ENCODE peak calls at places on chromosomes 11 and 22, in eight cellular contexts. One of them, this sample, is unnamed.

GRCh38 chr22:29580200-29580810 is 608 bp downstream of the NIPSNAP1 start:
- DNase-seq in Peyer's patch: no peak
- DNase-seq in T1000: no peak
- DNase-seq in B cell: no peak
- DNase-seq in stimulated activated CD8-positive, alpha-beta memory T cell treated with anti-CD3 and anti-CD28 coated beads, Interleukin-2, amount 100 ng/mL, for 48 hours: no peak
- DNase-seq in omental fat pad: no peak
- DNase-seq in activated CD8-positive, alpha-beta memory T cell treated with anti-CD3 and anti-CD28 coated beads for 1 hour: no peak
- DNase-seq in mucosa of gallbladder: no peak
- DNase-seq in this sample: peak; percentile 32

GRCh38 chr11:9726313-9727022 is 62.6 kb downstream of the SWAP70 start:
- DNase-seq in Peyer's patch: no peak
- DNase-seq in T1000: no peak
- DNase-seq in stimulated activated CD8-positive, alpha-beta memory T cell treated with anti-CD3 and anti-CD28 coated beads, Interleukin-2, amount 100 ng/mL, for 48 hours: no peak
- DNase-seq in omental fat pad: no peak
- DNase-seq in mucosa of gallbladder: no peak
- DNase-seq in B cell: no peak
- DNase-seq in activated CD8-positive, alpha-beta memory T cell treated with anti-CD3 and anti-CD28 coated beads for 1 hour: no peak
- DNase-seq in this sample: peak; percentile 48

GRCh38 chr11:67054851-67055523 is 1.7 kb upstream of the RHOD start:
- DNase-seq in stimulated activated CD8-positive, alpha-beta memory T cell treated with anti-CD3 and anti-CD28 coated beads, Interleukin-2, amount 100 ng/mL, for 48 hours: no peak
- DNase-seq in T1000: peak; percentile 40
- DNase-seq in activated CD8-positive, alpha-beta memory T cell treated with anti-CD3 and anti-CD28 coated beads for 1 hour: no peak
- DNase-seq in B cell: no peak
- DNase-seq in mucosa of gallbladder: peak; percentile 91
- DNase-seq in Peyer's patch: no peak
- DNase-seq in omental fat pad: no peak
- DNase-seq in this sample: no peak

GRCh38 chr11:104795511-104796213 is 102.6 kb downstream of the CASP12 start:
- DNase-seq in Peyer's patch: no peak
- DNase-seq in B cell: no peak
- DNase-seq in T1000: no peak
- DNase-seq in stimulated activated CD8-positive, alpha-beta memory T cell treated with anti-CD3 and anti-CD28 coated beads, Interleukin-2, amount 100 ng/mL, for 48 hours: no peak
- DNase-seq in omental fat pad: no peak
- DNase-seq in mucosa of gallbladder: no peak
- DNase-seq in activated CD8-positive, alpha-beta memory T cell treated with anti-CD3 and anti-CD28 coated beads for 1 hour: no peak
- DNase-seq in this sample: no peak

GRCh38 chr22:19375435-19375834 is 56.1 kb downstream of the HIRA start:
- DNase-seq in stimulated activated CD8-positive, alpha-beta memory T cell treated with anti-CD3 and anti-CD28 coated beads, Interleukin-2, amount 100 ng/mL, for 48 hours: no peak
- DNase-seq in mucosa of gallbladder: no peak
- DNase-seq in Peyer's patch: no peak
- DNase-seq in B cell: no peak
- DNase-seq in omental fat pad: no peak
- DNase-seq in T1000: no peak
- DNase-seq in activated CD8-positive, alpha-beta memory T cell treated with anti-CD3 and anti-CD28 coated beads for 1 hour: no peak
- DNase-seq in this sample: no peak

GRCh38 chr11:121909571-121909970 is 206.4 kb downstream of the BLID start:
- DNase-seq in T1000: no peak
- DNase-seq in Peyer's patch: no peak
- DNase-seq in activated CD8-positive, alpha-beta memory T cell treated with anti-CD3 and anti-CD28 coated beads for 1 hour: no peak
- DNase-seq in omental fat pad: no peak
- DNase-seq in mucosa of gallbladder: no peak
- DNase-seq in B cell: no peak
- DNase-seq in stimulated activated CD8-positive, alpha-beta memory T cell treated with anti-CD3 and anti-CD28 coated beads, Interleukin-2, amount 100 ng/mL, for 48 hours: no peak
- DNase-seq in this sample: no peak

GRCh38 chr22:19124377-19124776 is 2.2 kb upstream of the DGCR2 start:
- DNase-seq in omental fat pad: no peak
- DNase-seq in B cell: no peak
- DNase-seq in activated CD8-positive, alpha-beta memory T cell treated with anti-CD3 and anti-CD28 coated beads for 1 hour: no peak
- DNase-seq in stimulated activated CD8-positive, alpha-beta memory T cell treated with anti-CD3 and anti-CD28 coated beads, Interleukin-2, amount 100 ng/mL, for 48 hours: no peak
- DNase-seq in T1000: no peak
- DNase-seq in mucosa of gallbladder: no peak
- DNase-seq in Peyer's patch: no peak
- DNase-seq in this sample: no peak

GRCh38 chr22:29912605-29913398 is 29.8 kb downstream of the MTMR3 start:
- DNase-seq in mucosa of gallbladder: no peak
- DNase-seq in stimulated activated CD8-positive, alpha-beta memory T cell treated with anti-CD3 and anti-CD28 coated beads, Interleukin-2, amount 100 ng/mL, for 48 hours: no peak
- DNase-seq in Peyer's patch: no peak
- DNase-seq in B cell: no peak
- DNase-seq in omental fat pad: no peak
- DNase-seq in activated CD8-positive, alpha-beta memory T cell treated with anti-CD3 and anti-CD28 coated beads for 1 hour: no peak
- DNase-seq in T1000: no peak
- DNase-seq in this sample: no peak

GRCh38 chr11:84522331-84522730 is 1104.8 kb downstream of the DLG2 start:
- DNase-seq in Peyer's patch: no peak
- DNase-seq in stimulated activated CD8-positive, alpha-beta memory T cell treated with anti-CD3 and anti-CD28 coated beads, Interleukin-2, amount 100 ng/mL, for 48 hours: no peak
- DNase-seq in omental fat pad: no peak
- DNase-seq in mucosa of gallbladder: no peak
- DNase-seq in activated CD8-positive, alpha-beta memory T cell treated with anti-CD3 and anti-CD28 coated beads for 1 hour: no peak
- DNase-seq in B cell: no peak
- DNase-seq in T1000: no peak
- DNase-seq in this sample: no peak